ENCODE peak calls at places on chromosomes 4 and X, in seven cellular contexts. S, A, L, C, M, P and E are unnamed samples.

GRCh38 chr4:52870225-52870624 is 8.1 kb downstream of the RASL11B start:
- DNase-seq in P (no peak), A (no peak), L (no peak), S (no peak), M (peak), C (no peak), E (no peak)

GRCh38 chr4:114264452-114264851 is 285.0 kb upstream of the ARSJ start:
- DNase-seq in M (no peak), L (no peak), C (no peak), S (no peak), P (no peak), A (no peak), E (no peak)

GRCh38 chr4:168241953-168242352 is 76.6 kb downstream of the DDX60 start:
- DNase-seq in M (no peak), P (no peak), S (no peak), A (no peak), L (no peak), C (no peak), E (no peak)

GRCh38 chrX:15853586-15854079 is 980 bp downstream of the AP1S2 start:
- DNase-seq in S (no peak), C (no peak), A (no peak), M (no peak), L (no peak), P (no peak), E (no peak)

GRCh38 chr4:10371869-10372471 is 85.3 kb downstream of the ZNF518B start:
- DNase-seq in L (no peak), M (no peak), A (no peak), C (no peak), P (no peak), S (no peak), E (no peak)

GRCh38 chr4:15781427-15782095 is 3.4 kb downstream of the CD38 start:
- DNase-seq in S (no peak), C (no peak), M (no peak), P (no peak), A (no peak), L (no peak), E (no peak)

GRCh38 chrX:18210470-18210869 is 10.2 kb downstream of the BEND2 start:
- DNase-seq in M (no peak), A (no peak), C (no peak), S (no peak), L (no peak), P (peak), E (no peak)

GRCh38 chrX:69510137-69510715 is 6.1 kb downstream of the NALF2 start:
- DNase-seq in P (no peak), L (no peak), M (no peak), C (no peak), A (no peak), S (no peak), E (no peak)

GRCh38 chr4:126386512-126386911 is 1071.8 kb downstream of the FAT4 start:
- DNase-seq in S (no peak), C (no peak), P (no peak), L (no peak), A (no peak), M (no peak), E (no peak)

GRCh38 chr4:15400911-15401671 is 26.7 kb upstream of the C1QTNF7 start:
- DNase-seq in S (no peak), M (peak), P (no peak), A (no peak), L (peak), C (peak), E (peak)

GRCh38 chrX:78517124-78517523 is 142.0 kb downstream of the RTL3 start:
- DNase-seq in P (no peak), C (no peak), M (no peak), A (no peak), L (no peak), S (peak), E (no peak)

GRCh38 chrX:119095936-119096335 is 23.1 kb downstream of the CT47C1 start:
- DNase-seq in A (no peak), C (no peak), S (no peak), M (no peak), P (no peak), L (no peak), E (no peak)

GRCh38 chrX:150605603-150606002 is 37.2 kb downstream of the MTM1 start:
- DNase-seq in P (no peak), A (no peak), S (no peak), L (no peak), M (no peak), C (no peak), E (no peak)